ENCODE peak calls at places on chromosomes 7 and 10, in five cellular contexts. One of them, this sample, is unnamed.

GRCh38 chr7:81004098-81004497 is 85.2 kb upstream of the SEMA3C start:
- DNase-seq in GM12865: no peak
- DNase-seq in EL: peak; percentile 34
- DNase-seq in LoVo: no peak
- DNase-seq in stimulated activated CD4-positive, alpha-beta T cell treated with anti-CD3 and anti-CD28 coated beads, Interleukin-4, amount 100 ng/mL, for 1 hour: no peak
- DNase-seq in this sample: no peak

GRCh38 chr7:128732521-128733277 is 6.5 kb upstream of the CALU start:
- DNase-seq in GM12865: no peak
- DNase-seq in EL: no peak
- DNase-seq in LoVo: no peak
- DNase-seq in stimulated activated CD4-positive, alpha-beta T cell treated with anti-CD3 and anti-CD28 coated beads, Interleukin-4, amount 100 ng/mL, for 1 hour: no peak
- DNase-seq in this sample: no peak

GRCh38 chr10:31602541-31603244 is 283.7 kb downstream of the ZEB1 start:
- DNase-seq in GM12865: no peak
- DNase-seq in EL: peak; percentile 75
- DNase-seq in LoVo: no peak
- DNase-seq in stimulated activated CD4-positive, alpha-beta T cell treated with anti-CD3 and anti-CD28 coated beads, Interleukin-4, amount 100 ng/mL, for 1 hour: no peak
- DNase-seq in this sample: peak; percentile 75

GRCh38 chr10:132458595-132459251 is 61.7 kb downstream of the PWWP2B start:
- DNase-seq in GM12865: peak; percentile 36
- DNase-seq in EL: peak; percentile 35
- DNase-seq in LoVo: peak; percentile 32
- DNase-seq in stimulated activated CD4-positive, alpha-beta T cell treated with anti-CD3 and anti-CD28 coated beads, Interleukin-4, amount 100 ng/mL, for 1 hour: peak; percentile 74
- DNase-seq in this sample: no peak

GRCh38 chr10:68792115-68792514 is 35.2 kb upstream of the STOX1 start:
- DNase-seq in GM12865: no peak
- DNase-seq in EL: no peak
- DNase-seq in LoVo: no peak
- DNase-seq in stimulated activated CD4-positive, alpha-beta T cell treated with anti-CD3 and anti-CD28 coated beads, Interleukin-4, amount 100 ng/mL, for 1 hour: no peak
- DNase-seq in this sample: no peak

GRCh38 chr10:11795101-11795920 is 27.8 kb upstream of the PROSER2 start:
- DNase-seq in GM12865: no peak
- DNase-seq in EL: no peak
- DNase-seq in LoVo: no peak
- DNase-seq in stimulated activated CD4-positive, alpha-beta T cell treated with anti-CD3 and anti-CD28 coated beads, Interleukin-4, amount 100 ng/mL, for 1 hour: no peak
- DNase-seq in this sample: no peak

GRCh38 chr7:7895754-7896153 is 72.8 kb upstream of the GLCCI1 start:
- DNase-seq in GM12865: no peak
- DNase-seq in EL: no peak
- DNase-seq in LoVo: peak; percentile 24
- DNase-seq in stimulated activated CD4-positive, alpha-beta T cell treated with anti-CD3 and anti-CD28 coated beads, Interleukin-4, amount 100 ng/mL, for 1 hour: no peak
- DNase-seq in this sample: peak; percentile 39

GRCh38 chr10:87053121-87053520 is 33.0 kb downstream of the FAM25A start:
- DNase-seq in GM12865: no peak
- DNase-seq in EL: no peak
- DNase-seq in LoVo: no peak
- DNase-seq in stimulated activated CD4-positive, alpha-beta T cell treated with anti-CD3 and anti-CD28 coated beads, Interleukin-4, amount 100 ng/mL, for 1 hour: no peak
- DNase-seq in this sample: no peak

GRCh38 chr7:41323811-41324210 is 379.1 kb downstream of the INHBA start:
- DNase-seq in GM12865: no peak
- DNase-seq in EL: peak; percentile 75
- DNase-seq in LoVo: no peak
- DNase-seq in stimulated activated CD4-positive, alpha-beta T cell treated with anti-CD3 and anti-CD28 coated beads, Interleukin-4, amount 100 ng/mL, for 1 hour: no peak
- DNase-seq in this sample: no peak

GRCh38 chr10:112208292-112208691 is 24.7 kb upstream of the GPAM start:
- DNase-seq in GM12865: no peak
- DNase-seq in EL: no peak
- DNase-seq in LoVo: no peak
- DNase-seq in stimulated activated CD4-positive, alpha-beta T cell treated with anti-CD3 and anti-CD28 coated beads, Interleukin-4, amount 100 ng/mL, for 1 hour: no peak
- DNase-seq in this sample: no peak

GRCh38 chr7:28570113-28570969 is 158.0 kb downstream of the CREB5 start:
- DNase-seq in GM12865: peak; percentile 79
- DNase-seq in EL: no peak
- DNase-seq in LoVo: no peak
- DNase-seq in stimulated activated CD4-positive, alpha-beta T cell treated with anti-CD3 and anti-CD28 coated beads, Interleukin-4, amount 100 ng/mL, for 1 hour: no peak
- DNase-seq in this sample: no peak

GRCh38 chr7:100544949-100545635 is 6.1 kb downstream of the AGFG2 start:
- DNase-seq in GM12865: no peak
- DNase-seq in EL: no peak
- DNase-seq in LoVo: no peak
- DNase-seq in stimulated activated CD4-positive, alpha-beta T cell treated with anti-CD3 and anti-CD28 coated beads, Interleukin-4, amount 100 ng/mL, for 1 hour: no peak
- DNase-seq in this sample: no peak